ENCODE peak calls at places on chromosomes 11 and 22, in seven cellular contexts. P is psoas muscle, B is hippocampal formation, F is cardiac muscle cell, D is SK-MEL-5, S is kidney tubule cell, U is heart left ventricle. G is an unnamed sample.

GRCh38 chr11:22169833-22170232 is 23.1 kb upstream of the ANO5 start:
- DNase-seq in P (no peak), B (no peak), F (no peak), D (peak), S (peak), U (no peak), G (peak)

GRCh38 chr22:37431366-37431765 is 4.1 kb upstream of the ELFN2 start:
- DNase-seq in P (no peak), B (no peak), F (no peak), D (no peak), S (peak), U (peak), G (no peak)

GRCh38 chr11:119316729-119317591 is at the start of gene MCAM:
- DNase-seq in P (no peak), B (no peak), F (peak), D (peak), S (peak), U (peak), G (no peak)

GRCh38 chr11:114472661-114473060 is 33.4 kb downstream of the REXO2 start:
- DNase-seq in P (no peak), B (no peak), F (no peak), D (no peak), S (no peak), U (no peak), G (no peak)

GRCh38 chr22:20244744-20245576 is 23.2 kb downstream of the RTN4R start:
- DNase-seq in P (no peak), B (no peak), F (no peak), D (no peak), S (peak), U (no peak), G (no peak)

GRCh38 chr11:108135845-108136599 is 14.7 kb downstream of the ACAT1 start:
- DNase-seq in P (no peak), B (no peak), F (peak), D (peak), S (no peak), U (no peak), G (peak)

GRCh38 chr11:37858398-37858797 is 1260.4 kb upstream of the RAG2 start:
- DNase-seq in P (no peak), B (no peak), F (peak), D (peak), S (no peak), U (no peak), G (no peak)

GRCh38 chr11:10688401-10688800 is 5.2 kb downstream of the IRAG1 start:
- DNase-seq in P (no peak), B (no peak), F (no peak), D (peak), S (peak), U (no peak), G (no peak)

GRCh38 chr11:353315-353857 is 15.9 kb upstream of the B4GALNT4 start:
- DNase-seq in P (peak), B (peak), F (peak), D (no peak), S (peak), U (peak), G (no peak)

GRCh38 chr11:17161515-17161914 is 46.3 kb downstream of the PIK3C2A start:
- DNase-seq in P (no peak), B (no peak), F (no peak), D (peak), S (no peak), U (no peak), G (peak)

GRCh38 chr22:17140826-17141771 is 18.0 kb downstream of the HDHD5 start:
- DNase-seq in P (no peak), B (no peak), F (no peak), D (no peak), S (no peak), U (no peak), G (no peak)

GRCh38 chr11:8018742-8019631 is 31.9 kb downstream of the EIF3F start:
- DNase-seq in P (peak), B (peak), F (peak), D (no peak), S (peak), U (peak), G (peak)

GRCh38 chr11:6405039-6405667 is 13.7 kb downstream of the APBB1 start:
- DNase-seq in P (no peak), B (peak), F (peak), D (no peak), S (no peak), U (no peak), G (no peak)

GRCh38 chr22:31613286-31613903 is 48.6 kb downstream of the PISD start:
- DNase-seq in P (no peak), B (no peak), F (no peak), D (no peak), S (no peak), U (no peak), G (no peak)

GRCh38 chr11:134261626-134262488 is 8.5 kb downstream of the ACAD8 start:
- DNase-seq in P (no peak), B (no peak), F (peak), D (peak), S (peak), U (no peak), G (peak)

GRCh38 chr11:116819049-116819448 is 4.1 kb downstream of the APOA4 start:
- DNase-seq in P (no peak), B (no peak), F (no peak), D (no peak), S (no peak), U (no peak), G (no peak)

GRCh38 chr11:46345131-46345597 is 2.1 kb upstream of the DGKZ start:
- DNase-seq in P (peak), B (no peak), F (no peak), D (no peak), S (no peak), U (peak), G (no peak)

GRCh38 chr11:41784513-41785335 is 325.3 kb upstream of the LRRC4C start:
- DNase-seq in P (no peak), B (no peak), F (no peak), D (no peak), S (peak), U (no peak), G (no peak)

GRCh38 chr11:64544616-64545296 is 46.3 kb upstream of the SLC22A12 start:
- DNase-seq in P (no peak), B (no peak), F (no peak), D (no peak), S (no peak), U (no peak), G (no peak)

GRCh38 chr11:44817207-44817944 is 90.6 kb downstream of the TSPAN18 start:
- DNase-seq in P (no peak), B (no peak), F (no peak), D (no peak), S (peak), U (no peak), G (no peak)

GRCh38 chr22:17707526-17707925 is 66.7 kb downstream of the BID start:
- DNase-seq in P (no peak), B (no peak), F (peak), D (peak), S (peak), U (no peak), G (no peak)

GRCh38 chr22:42716649-42717127 is 4.0 kb downstream of the A4GALT start:
- DNase-seq in P (no peak), B (no peak), F (no peak), D (no peak), S (peak), U (no peak), G (peak)

GRCh38 chr11:113331436-113331835 is 17.1 kb downstream of the TTC12 start:
- DNase-seq in P (no peak), B (no peak), F (no peak), D (no peak), S (no peak), U (no peak), G (no peak)

GRCh38 chr22:29096736-29097669 is 24.2 kb downstream of the KREMEN1 start:
- DNase-seq in P (no peak), B (peak), F (no peak), D (peak), S (no peak), U (peak), G (no peak)

GRCh38 chr11:72789493-72790131 is 4.2 kb downstream of the STARD10 start:
- DNase-seq in P (peak), B (no peak), F (peak), D (no peak), S (peak), U (peak), G (no peak)

GRCh38 chr22:35690001-35690400 is 27.7 kb upstream of the APOL5 start:
- DNase-seq in P (no peak), B (no peak), F (no peak), D (no peak), S (no peak), U (no peak), G (no peak)

GRCh38 chr22:49183826-49184216 is 643.9 kb downstream of the BRD1 start:
- DNase-seq in P (peak), B (no peak), F (no peak), D (no peak), S (no peak), U (no peak), G (no peak)

GRCh38 chr11:11987503-11988022 is 20.9 kb downstream of the DKK3 start:
- DNase-seq in P (no peak), B (no peak), F (peak), D (peak), S (peak), U (no peak), G (no peak)

GRCh38 chr11:78149646-78150045 is 10.2 kb upstream of the ALG8 start:
- DNase-seq in P (no peak), B (no peak), F (peak), D (peak), S (no peak), U (no peak), G (no peak)

GRCh38 chr11:66845143-66845875 is 2.1 kb downstream of the RCE1 start:
- DNase-seq in P (peak), B (no peak), F (no peak), D (no peak), S (no peak), U (no peak), G (no peak)

GRCh38 chr11:66625752-66626149 is 9.3 kb downstream of the RBM14 start:
- DNase-seq in P (no peak), B (no peak), F (no peak), D (no peak), S (no peak), U (no peak), G (no peak)

G was measured in MM.1S.